ENCODE peak calls at places on chromosomes 5 and 9, in ten cellular contexts. P is Daoy; M is stimulated activated effector memory CD8-positive, alpha-beta T cell treated with anti-CD3 and anti-CD28 coated beads, Interleukin-12 subunit alpha, Interleukin-12 subunit beta, amount 100 ng/mL, for 72 hours; A is aorta; V is effector CD4-positive, alpha-beta T cell; O is bronchial epithelial cell; S is NCI-H1694; B is COR-L47; N is T-helper 9 cell; R is CD4-positive, alpha-beta T cell. Z is an unnamed sample.

GRCh38 chr9:489198-490197 is 274.8 kb downstream of the DOCK8 start:
- DNase-seq in P (no peak), M (no peak), A (no peak), V (no peak), O (no peak), S (no peak), B (no peak), N (no peak), R (no peak), Z (no peak)

GRCh38 chr5:36070687-36071571 is 4.2 kb upstream of the UGT3A2 start:
- DNase-seq in P (no peak), M (no peak), A (no peak), V (no peak), O (no peak), S (no peak), B (no peak), N (no peak), R (no peak), Z (no peak)

GRCh38 chr5:38601843-38602424 is 45.5 kb upstream of the LIFR start:
- DNase-seq in P (peak), M (no peak), A (no peak), V (no peak), O (peak), S (no peak), B (no peak), N (no peak), R (no peak), Z (no peak)

GRCh38 chr5:123007292-123007691 is 29.2 kb downstream of the PPIC start:
- DNase-seq in P (no peak), M (no peak), A (no peak), V (no peak), O (no peak), S (no peak), B (no peak), N (no peak), R (no peak), Z (no peak)

GRCh38 chr9:137435980-137436760 is 5.0 kb downstream of the ENTPD8 start:
- DNase-seq in P (peak), M (no peak), A (peak), V (no peak), O (peak), S (no peak), B (no peak), N (no peak), R (no peak), Z (no peak)

GRCh38 chr9:131656356-131657030 is 83.4 kb downstream of the RAPGEF1 start:
- DNase-seq in P (no peak), M (no peak), A (peak), V (peak), O (peak), S (no peak), B (no peak), N (peak), R (peak), Z (peak)

GRCh38 chr5:58149345-58149744 is 310.5 kb downstream of the PLK2 start:
- DNase-seq in P (peak), M (no peak), A (no peak), V (no peak), O (peak), S (no peak), B (no peak), N (no peak), R (no peak), Z (no peak)

GRCh38 chr9:1878817-1879216 is 136.3 kb upstream of the SMARCA2 start:
- DNase-seq in P (no peak), M (no peak), A (no peak), V (no peak), O (no peak), S (no peak), B (no peak), N (no peak), R (no peak), Z (no peak)

GRCh38 chr5:123174916-123175481 is 86.0 kb downstream of the PRDM6 start:
- DNase-seq in P (no peak), M (no peak), A (no peak), V (no peak), O (no peak), S (no peak), B (no peak), N (no peak), R (no peak), Z (no peak)

GRCh38 chr9:123940721-123941534 is 11.0 kb upstream of the DENND1A start:
- DNase-seq in P (no peak), M (no peak), A (no peak), V (no peak), O (no peak), S (no peak), B (no peak), N (no peak), R (no peak), Z (no peak)

GRCh38 chr9:5626727-5627634 is 1.9 kb upstream of the RIC1 start:
- DNase-seq in P (peak), M (no peak), A (peak), V (peak), O (peak), S (peak), B (no peak), N (peak), R (peak), Z (no peak)

GRCh38 chr9:2418619-2419018 is 203.0 kb upstream of the VLDLR start:
- DNase-seq in P (peak), M (no peak), A (no peak), V (no peak), O (peak), S (no peak), B (peak), N (no peak), R (no peak), Z (no peak)

GRCh38 chr5:149931992-149932436 is 12.6 kb downstream of the PDE6A start:
- DNase-seq in P (no peak), M (no peak), A (no peak), V (no peak), O (no peak), S (no peak), B (peak), N (no peak), R (no peak), Z (no peak)

GRCh38 chr5:114361724-114362196 is at the start of gene KCNN2:
- DNase-seq in P (peak), M (no peak), A (peak), V (no peak), O (peak), S (no peak), B (peak), N (no peak), R (no peak), Z (no peak)

GRCh38 chr5:2755811-2756210 is 4.3 kb upstream of the IRX2 start:
- DNase-seq in P (peak), M (no peak), A (no peak), V (no peak), O (no peak), S (no peak), B (no peak), N (no peak), R (no peak), Z (no peak)

GRCh38 chr5:66306105-66306843 is 162.2 kb downstream of the SREK1 start:
- DNase-seq in P (peak), M (no peak), A (no peak), V (no peak), O (peak), S (peak), B (peak), N (no peak), R (no peak), Z (no peak)

GRCh38 chr5:173679909-173680626 is 63.6 kb upstream of the BOD1 start:
- DNase-seq in P (no peak), M (no peak), A (no peak), V (no peak), O (no peak), S (no peak), B (no peak), N (no peak), R (no peak), Z (no peak)

GRCh38 chr9:133803028-133803585 is 65.0 kb upstream of the SARDH start:
- DNase-seq in P (no peak), M (no peak), A (no peak), V (no peak), O (no peak), S (no peak), B (no peak), N (no peak), R (no peak), Z (no peak)

GRCh38 chr5:37214550-37214949 is 34.6 kb downstream of the CPLANE1 start:
- DNase-seq in P (no peak), M (no peak), A (no peak), V (no peak), O (no peak), S (no peak), B (no peak), N (no peak), R (no peak), Z (no peak)

GRCh38 chr9:132997591-132997990 is 19.1 kb downstream of the GFI1B start:
- DNase-seq in P (peak), M (no peak), A (no peak), V (no peak), O (peak), S (no peak), B (no peak), N (no peak), R (no peak), Z (no peak)

GRCh38 chr9:136022731-136023400 is 61.7 kb upstream of the UBAC1 start:
- DNase-seq in P (no peak), M (no peak), A (no peak), V (no peak), O (no peak), S (no peak), B (no peak), N (no peak), R (no peak), Z (no peak)

GRCh38 chr5:176365663-176366574 is 632 bp downstream of the ARL10 start:
- DNase-seq in P (peak), M (no peak), A (peak), V (no peak), O (peak), S (no peak), B (no peak), N (no peak), R (no peak), Z (peak)

GRCh38 chr9:91758491-91758981 is 191.5 kb downstream of the ROR2 start:
- DNase-seq in P (peak), M (peak), A (no peak), V (no peak), O (peak), S (peak), B (peak), N (no peak), R (no peak), Z (no peak)

Z was measured in T-helper 22 cell.